ENCODE peak calls at places on chromosomes 16 and 17, in nine cellular contexts. I is fibroblast of lung, N is uterus, G is neuronal stem cell, W is stomach, X is HCT116, B is IMR-90, S is ascending aorta, E is right atrium auricular region. P is an unnamed sample.

GRCh38 chr17:33868899-33869298 is 386.2 kb upstream of the CCL2 start:
- DNase-seq in X (no peak), S (no peak), G (no peak), I (no peak), B (no peak), E (no peak), N (no peak), W (no peak), P (no peak)

GRCh38 chr17:74351552-74352210 is 10.0 kb downstream of the BTBD17 start:
- DNase-seq in I (no peak), S (no peak), G (peak; percentile 51), X (no peak), E (no peak), N (no peak), B (no peak), W (no peak), P (no peak)

GRCh38 chr17:8312726-8313600 is 2.9 kb downstream of the ARHGEF15 start:
- DNase-seq in N (no peak), X (no peak), E (no peak), B (no peak), I (no peak), W (no peak), S (no peak), G (no peak), P (no peak)

GRCh38 chr16:35752773-35753558 is 2293.6 kb downstream of the TP53TG3F start:
- DNase-seq in E (peak; percentile 47), N (no peak), G (no peak), W (no peak), I (no peak), B (no peak), S (peak; percentile 43), X (no peak), P (no peak)

GRCh38 chr16:20102021-20102420 is 28.3 kb upstream of the GPR139 start:
- DNase-seq in B (no peak), N (no peak), I (no peak), S (no peak), E (no peak), W (no peak), G (no peak), X (no peak), P (no peak)

GRCh38 chr17:42276359-42276608 is at the start of gene STAT5B:
- DNase-seq in G (peak; percentile 66), B (peak; percentile 55), I (peak; percentile 66), N (peak; percentile 74), W (peak; percentile 80), X (no peak), E (peak; percentile 57), S (peak; percentile 81), P (peak; percentile 62)

GRCh38 chr16:10647721-10648296 is 46.9 kb downstream of the TEKT5 start:
- DNase-seq in X (no peak), E (no peak), I (peak; percentile 16), N (no peak), B (no peak), S (no peak), G (no peak), W (no peak), P (no peak)

GRCh38 chr17:78583091-78583490 is 5.9 kb upstream of the DNAH17 start:
- DNase-seq in E (no peak), N (no peak), X (peak; percentile 44), S (no peak), W (no peak), B (no peak), I (no peak), G (no peak), P (no peak)

GRCh38 chr17:77399319-77399959 is 258.7 kb downstream of the SEC14L1 start:
- DNase-seq in E (no peak), X (no peak), S (no peak), G (no peak), W (no peak), I (no peak), N (no peak), B (no peak), P (no peak)
- H3K4me1 ChIP-seq in E (no peaks in the 10 kb centered on the region), X (peaks cover 3% of the 10 kb centered on the region), S (peaks cover 36% of the 10 kb centered on the region), G (peaks cover 4% of the 10 kb centered on the region), W (peaks cover 75% of the 10 kb centered on the region), I (peaks cover 17% of the 10 kb centered on the region), N (peaks cover 38% of the 10 kb centered on the region), B (peaks cover 31% of the 10 kb centered on the region), P (peaks cover 66% of the 10 kb centered on the region)

DNA sequence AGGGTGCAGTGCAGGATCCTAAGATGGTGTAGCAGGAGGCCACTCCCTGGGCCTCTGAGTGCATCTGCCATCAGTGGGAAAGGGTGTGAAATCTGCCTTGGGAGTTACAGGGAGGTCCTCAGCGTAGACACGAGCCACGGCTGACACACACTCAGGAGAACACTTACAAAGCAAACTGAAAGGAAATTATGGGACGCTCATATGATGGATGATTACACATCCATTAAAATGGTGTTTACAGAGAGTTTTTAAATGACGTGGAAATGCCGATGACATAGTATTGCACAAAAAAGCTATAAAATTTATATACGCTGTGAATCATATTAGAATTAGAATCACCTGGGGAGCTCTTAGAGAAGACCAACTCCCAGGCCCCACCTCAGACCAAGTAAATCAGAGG is 175.2 kb downstream of the CCDC182 start:
- DNase-seq in X (no peak), B (no peak), I (no peak), N (no peak), W (no peak), G (no peak), S (no peak), E (no peak), P (no peak)
- H3K4me1 ChIP-seq in X (peaks cover 4% of the 10 kb centered on the region), B (no peaks in the 10 kb centered on the region), I (no peaks in the 10 kb centered on the region), N (no peaks in the 10 kb centered on the region), W (peaks cover 5% of the 10 kb centered on the region), G (peaks cover 4% of the 10 kb centered on the region), S (peaks cover 37% of the 10 kb centered on the region), E (peaks cover 2% of the 10 kb centered on the region), P (peaks cover 45% of the 10 kb centered on the region)

GRCh38 chr17:4604111-4604644 is 19.8 kb downstream of the SMTNL2 start:
- DNase-seq in X (no peak), G (no peak), E (peak; percentile 79), S (no peak), I (peak; percentile 53), N (peak; percentile 60), B (peak; percentile 62), W (peak; percentile 65), P (no peak)
- H3K4me1 ChIP-seq in X (no peaks in the 10 kb centered on the region), G (peaks cover 26% of the 10 kb centered on the region), E (no peaks in the 10 kb centered on the region), S (no peaks in the 10 kb centered on the region), I (peaks cover 3% of the 10 kb centered on the region), N (peaks cover 20% of the 10 kb centered on the region), B (peaks cover 21% of the 10 kb centered on the region), W (peaks cover 17% of the 10 kb centered on the region), P (peaks cover 7% of the 10 kb centered on the region)

GRCh38 chr16:81466351-81466960 is 21.8 kb downstream of the CMIP start:
- DNase-seq in I (peak; percentile 58), W (no peak), X (no peak), B (peak; percentile 39), N (no peak), E (no peak), S (no peak), G (no peak), P (no peak)

GRCh38 chr16:81462683-81463082 is 18.1 kb downstream of the CMIP start:
- DNase-seq in W (no peak), I (no peak), B (no peak), N (no peak), X (no peak), G (no peak), S (no peak), E (no peak), P (no peak)

GRCh38 chr16:81465375-81465943 is 20.9 kb downstream of the CMIP start:
- DNase-seq in B (no peak), N (no peak), G (no peak), S (no peak), X (no peak), I (no peak), E (no peak), W (no peak), P (no peak)

GRCh38 chr16:81463296-81463890 is 18.8 kb downstream of the CMIP start:
- DNase-seq in X (no peak), B (no peak), S (no peak), W (no peak), G (no peak), I (no peak), E (no peak), N (no peak), P (no peak)

DNA sequence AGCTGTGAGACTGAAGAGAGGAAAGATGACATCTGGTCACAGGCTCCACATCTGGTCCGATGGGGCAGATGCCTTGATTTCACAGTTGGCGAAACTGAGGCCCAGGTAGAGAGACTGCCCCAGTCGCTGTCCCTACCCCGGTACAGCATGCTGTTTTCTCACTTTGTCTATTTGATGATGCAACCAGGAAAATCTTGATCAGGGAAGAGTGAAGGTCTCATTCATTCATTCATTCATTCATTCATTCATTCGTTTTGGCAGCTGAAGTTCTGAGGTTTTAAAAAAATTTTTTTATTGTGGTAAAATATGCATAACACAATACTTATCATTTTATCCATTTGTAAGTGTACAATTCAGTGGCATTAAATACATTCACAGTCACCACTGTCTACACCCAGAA is 19.7 kb downstream of the CMIP start:
- DNase-seq in G (no peak), B (no peak), N (no peak), X (no peak), W (no peak), I (no peak), S (no peak), E (no peak), P (no peak)
- H3K4me1 ChIP-seq in G (peaks cover 4% of the 10 kb centered on the region), B (peaks cover 2% of the 10 kb centered on the region), N (peaks cover 7% of the 10 kb centered on the region), X (no peaks in the 10 kb centered on the region), W (peaks cover 12% of the 10 kb centered on the region), I (peaks cover 2% of the 10 kb centered on the region), S (no peaks in the 10 kb centered on the region), E (no peaks in the 10 kb centered on the region), P (no peaks in the 10 kb centered on the region)

DNA sequence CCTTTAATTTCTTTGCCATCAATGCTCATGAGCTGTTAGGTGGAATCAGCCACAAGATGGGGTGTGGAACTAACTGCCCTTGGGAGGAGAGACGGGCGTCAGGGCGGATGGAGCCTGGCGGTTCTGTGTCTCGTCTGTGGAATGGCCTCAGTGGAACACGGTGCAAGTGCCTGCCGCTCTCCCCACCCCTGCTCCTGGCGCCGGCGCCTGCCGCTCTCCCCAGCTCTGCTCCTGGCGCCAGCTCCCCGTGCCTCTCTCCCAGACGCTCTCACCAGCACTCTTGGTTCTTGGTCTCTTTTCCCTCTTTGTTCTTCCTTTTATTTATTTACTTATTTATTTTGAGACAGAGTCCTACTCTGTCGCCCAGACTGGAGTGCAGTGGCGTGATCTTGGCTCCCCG is 13.2 kb upstream of the RPL13 start:
- DNase-seq in G (no peak), W (no peak), N (no peak), E (no peak), B (no peak), X (no peak), S (no peak), I (no peak), P (no peak)
- H3K4me1 ChIP-seq in G (no peaks in the 10 kb centered on the region), W (no peaks in the 10 kb centered on the region), N (no peaks in the 10 kb centered on the region), E (no peaks in the 10 kb centered on the region), B (no peaks in the 10 kb centered on the region), X (no peaks in the 10 kb centered on the region), S (no peaks in the 10 kb centered on the region), I (no peaks in the 10 kb centered on the region), P (no peaks in the 10 kb centered on the region)

P was measured in tibial artery.